ENCODE peak calls at places on chromosome 21, in eight cellular contexts. B, H, Q, K, J, O, A and X are unnamed samples.

GRCh38 chr21:29208666-29209059 is 78.2 kb downstream of the MAP3K7CL start:
- DNase-seq in B (no peak), H (no peak), Q (no peak), K (peak), J (no peak), O (no peak), A (no peak), X (no peak)

GRCh38 chr21:32768530-32768929 is 3.0 kb downstream of the PAXBP1 start:
- DNase-seq in B (no peak), H (no peak), Q (no peak), K (no peak), J (no peak), O (no peak), A (no peak), X (no peak)

GRCh38 chr21:25370311-25370744 is 237.0 kb downstream of the MRPL39 start:
- DNase-seq in B (no peak), H (no peak), Q (no peak), K (peak), J (no peak), O (no peak), A (no peak), X (no peak)

GRCh38 chr21:46298083-46298412 is 11.9 kb downstream of the YBEY start:
- DNase-seq in B (no peak), H (no peak), Q (no peak), K (no peak), J (no peak), O (no peak), A (no peak), X (no peak)

GRCh38 chr21:25848309-25848708 is 113.5 kb downstream of the GABPA start:
- DNase-seq in B (no peak), H (no peak), Q (no peak), K (no peak), J (no peak), O (no peak), A (no peak), X (no peak)

GRCh38 chr21:36183144-36183795 is 26.6 kb downstream of the DOP1B start:
- DNase-seq in B (no peak), H (no peak), Q (no peak), K (no peak), J (no peak), O (no peak), A (no peak), X (no peak)

GRCh38 chr21:46189959-46190490 is 5.8 kb upstream of the SPATC1L start:
- DNase-seq in B (peak), H (no peak), Q (no peak), K (no peak), J (no peak), O (no peak), A (no peak), X (no peak)

GRCh38 chr21:27225142-27225541 is 258.3 kb upstream of the ADAMTS5 start:
- DNase-seq in B (no peak), H (no peak), Q (no peak), K (no peak), J (no peak), O (no peak), A (no peak), X (no peak)

GRCh38 chr21:41322496-41323382 is 6.1 kb downstream of the FAM3B start:
- DNase-seq in B (peak), H (no peak), Q (no peak), K (no peak), J (no peak), O (no peak), A (no peak), X (no peak)

GRCh38 chr21:39314155-39315027 is 959 bp upstream of the BRWD1 start:
- DNase-seq in B (no peak), H (peak), Q (peak), K (peak), J (peak), O (no peak), A (peak), X (peak)

GRCh38 chr21:26137379-26138060 is 33.0 kb downstream of the APP start:
- DNase-seq in B (no peak), H (no peak), Q (no peak), K (peak), J (no peak), O (no peak), A (no peak), X (no peak)

GRCh38 chr21:39006653-39007417 is 176.4 kb downstream of the PSMG1 start:
- DNase-seq in B (no peak), H (peak), Q (no peak), K (no peak), J (no peak), O (no peak), A (peak), X (peak)

GRCh38 chr21:26766826-26767325 is 78.3 kb downstream of the ADAMTS1 start:
- DNase-seq in B (no peak), H (no peak), Q (no peak), K (no peak), J (no peak), O (no peak), A (no peak), X (no peak)

GRCh38 chr21:18548249-18548648 is 144.7 kb upstream of the TMPRSS15 start:
- DNase-seq in B (no peak), H (no peak), Q (no peak), K (no peak), J (no peak), O (no peak), A (no peak), X (no peak)

GRCh38 chr21:37429356-37429755 is 62.8 kb downstream of the DYRK1A start:
- DNase-seq in B (no peak), H (no peak), Q (no peak), K (no peak), J (no peak), O (no peak), A (no peak), X (no peak)
- H3K27ac ChIP-seq in B (no peak), H (no peak), Q (no peak), K (no peak), J (peak), O (no peak), A (no peak), X (no peak)

DNA sequence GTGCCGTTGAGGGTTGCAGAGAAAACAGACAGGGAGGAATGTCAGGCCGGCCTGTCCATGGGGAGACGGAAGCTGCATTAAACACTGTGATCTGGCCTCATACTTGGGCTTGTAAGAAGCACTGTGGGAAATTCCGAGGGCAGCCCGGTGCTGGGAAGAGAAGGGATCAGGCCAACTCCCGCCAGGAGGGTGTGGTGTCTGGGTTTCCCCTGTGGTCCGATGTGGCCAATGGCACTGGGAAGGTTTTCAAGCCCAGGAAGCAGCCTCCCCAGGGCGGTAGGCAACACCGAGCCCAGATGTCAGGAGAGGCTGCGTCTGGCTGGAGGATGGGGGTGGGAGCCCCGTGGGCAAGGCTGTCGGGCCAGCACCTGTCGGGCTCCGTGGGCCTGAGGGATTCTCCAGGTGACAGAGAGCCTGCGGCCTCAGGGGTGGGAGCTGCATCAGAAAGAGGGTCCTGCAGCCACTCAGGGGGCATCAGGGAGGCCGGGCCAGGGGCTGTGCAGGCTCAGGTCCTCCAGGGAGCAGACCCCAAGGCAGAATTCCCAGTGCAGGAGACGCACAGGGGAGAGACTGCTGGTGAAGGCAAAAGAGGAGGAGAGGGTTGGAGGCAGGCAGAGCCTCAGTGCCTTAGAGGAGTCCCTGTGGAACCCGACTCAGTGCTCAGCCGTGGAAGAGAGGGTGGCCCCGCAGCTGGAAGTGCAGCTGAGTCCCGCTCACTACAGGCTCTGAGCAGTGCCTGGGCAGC is 8.4 kb downstream of the UBASH3A start:
- DNase-seq in B (no peak), H (no peak), Q (no peak), K (no peak), J (no peak), O (no peak), A (no peak), X (no peak)
- TF ChIP-seq CTCF in B (no peak), H (no peak), Q (no peak), K (no peak), J (no peak), O (no peak), A (no peak), X (no peak)

GRCh38 chr21:17527711-17528110 is 14.9 kb downstream of the CXADR start:
- DNase-seq in B (no peak), H (no peak), Q (no peak), K (no peak), J (no peak), O (no peak), A (no peak), X (no peak)
- H3K27ac ChIP-seq in B (no peak), H (no peak), Q (no peak), K (no peak), J (no peak), O (no peak), A (no peak), X (peak)

GRCh38 chr21:34882719-34883131 is 166.4 kb downstream of the RUNX1 start:
- DNase-seq in B (no peak), H (no peak), Q (no peak), K (no peak), J (no peak), O (no peak), A (no peak), X (no peak)
- TF ChIP-seq CTCF in B (no peak), H (no peak), Q (no peak), K (no peak), J (no peak), O (no peak), A (no peak), X (no peak)

DNA sequence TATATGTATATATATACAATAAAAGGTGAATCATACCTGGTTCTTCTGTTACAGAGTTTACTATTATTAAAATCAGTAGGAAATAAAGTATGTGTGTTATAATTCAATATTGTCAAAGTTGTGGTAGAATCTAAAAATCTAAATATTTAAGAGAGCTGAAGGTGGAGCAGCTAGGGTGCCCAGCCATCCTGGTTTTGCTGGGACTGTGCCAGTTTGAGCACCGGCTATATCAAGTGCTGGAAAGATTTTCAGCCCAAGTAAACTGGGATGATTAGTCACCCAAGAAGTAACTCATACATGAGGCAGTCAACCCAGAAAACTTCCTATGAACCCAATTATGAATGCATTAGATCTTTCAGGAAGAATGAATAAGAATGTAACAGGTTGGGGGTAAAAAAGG is 16.9 kb upstream of the KRTAP19-5 start:
- DNase-seq in B (no peak), H (no peak), Q (no peak), K (peak), J (no peak), O (no peak), A (no peak), X (no peak)
- H3K27ac ChIP-seq in B (no peak), H (no peak), Q (no peak), K (no peak), J (no peak), O (no peak), A (no peak), X (no peak)

DNA sequence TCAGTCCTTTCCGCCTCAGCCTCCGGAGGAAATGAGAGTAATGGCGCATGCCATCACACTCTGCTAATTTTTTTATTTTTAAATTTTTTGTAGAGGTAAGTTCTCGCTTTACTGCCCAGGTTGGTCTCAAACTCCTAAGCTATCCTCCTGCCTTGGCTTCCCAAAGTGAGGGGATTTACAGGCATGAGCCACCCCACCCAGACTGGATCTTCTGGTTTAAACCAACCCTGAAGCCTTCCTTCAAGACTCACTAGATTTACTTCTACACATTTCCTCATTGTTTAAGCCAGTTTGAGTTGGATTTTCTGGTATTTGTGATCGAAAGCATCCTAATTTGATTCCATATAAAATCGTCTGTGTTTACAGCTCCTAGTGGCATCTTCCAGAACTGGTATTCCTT is 23.1 kb upstream of the SCAF4 start:
- DNase-seq in B (no peak), H (no peak), Q (no peak), K (no peak), J (no peak), O (no peak), A (no peak), X (no peak)
- TF ChIP-seq CTCF in B (no peak), H (no peak), Q (no peak), K (no peak), J (no peak), O (no peak), A (no peak), X (no peak)